ENCODE peak calls at places on chromosome 14, in six cellular contexts. One of them, this sample, is unnamed.

GRCh38 chr14:94665121-94665520 is 52.9 kb downstream of the SERPINA3 start:
- DNase-seq in AG09309: peak; percentile 71
- DNase-seq in BE2C: no peak
- DNase-seq in choroid plexus epithelial cell: peak; percentile 60
- DNase-seq in Caco-2: no peak
- DNase-seq in lung: no peak
- DNase-seq in this sample: peak; percentile 96

GRCh38 chr14:57391609-57392195 is 1.3 kb downstream of the NAA30 start:
- DNase-seq in AG09309: no peak
- DNase-seq in BE2C: no peak
- DNase-seq in choroid plexus epithelial cell: no peak
- DNase-seq in Caco-2: no peak
- DNase-seq in lung: no peak
- DNase-seq in this sample: no peak

GRCh38 chr14:37340353-37340752 is 142.6 kb downstream of the MIPOL1 start:
- DNase-seq in AG09309: no peak
- DNase-seq in BE2C: no peak
- DNase-seq in choroid plexus epithelial cell: no peak
- DNase-seq in Caco-2: peak; percentile 6
- DNase-seq in lung: no peak
- DNase-seq in this sample: no peak

GRCh38 chr14:45680531-45680930 is 427.5 kb upstream of the MIS18BP1 start:
- DNase-seq in AG09309: no peak
- DNase-seq in BE2C: no peak
- DNase-seq in choroid plexus epithelial cell: no peak
- DNase-seq in Caco-2: no peak
- DNase-seq in lung: no peak
- DNase-seq in this sample: no peak

GRCh38 chr14:96170961-96171592 is 33.6 kb upstream of the BDKRB2 start:
- DNase-seq in AG09309: no peak
- DNase-seq in BE2C: no peak
- DNase-seq in choroid plexus epithelial cell: no peak
- DNase-seq in Caco-2: no peak
- DNase-seq in lung: no peak
- DNase-seq in this sample: no peak

GRCh38 chr14:73728106-73729014 is 14.2 kb upstream of the PNMA1 start:
- DNase-seq in AG09309: no peak
- DNase-seq in BE2C: peak; percentile 87
- DNase-seq in choroid plexus epithelial cell: peak; percentile 82
- DNase-seq in Caco-2: peak; percentile 90
- DNase-seq in lung: peak; percentile 92
- DNase-seq in this sample: peak; percentile 87

GRCh38 chr14:91300957-91301356 is 56.5 kb upstream of the GPR68 start:
- DNase-seq in AG09309: no peak
- DNase-seq in BE2C: no peak
- DNase-seq in choroid plexus epithelial cell: no peak
- DNase-seq in Caco-2: no peak
- DNase-seq in lung: no peak
- DNase-seq in this sample: no peak

GRCh38 chr14:104367811-104368750 is 211.5 kb upstream of the C14orf180 start:
- DNase-seq in AG09309: no peak
- DNase-seq in BE2C: peak; percentile 70
- DNase-seq in choroid plexus epithelial cell: no peak
- DNase-seq in Caco-2: no peak
- DNase-seq in lung: no peak
- DNase-seq in this sample: no peak

GRCh38 chr14:64760146-64760755 is 56.0 kb downstream of the PLEKHG3 start:
- DNase-seq in AG09309: no peak
- DNase-seq in BE2C: peak; percentile 71
- DNase-seq in choroid plexus epithelial cell: peak; percentile 65
- DNase-seq in Caco-2: peak; percentile 69
- DNase-seq in lung: peak; percentile 60
- DNase-seq in this sample: peak; percentile 52

GRCh38 chr14:97539389-97539786 is 742.2 kb downstream of the VRK1 start:
- DNase-seq in AG09309: no peak
- DNase-seq in BE2C: no peak
- DNase-seq in choroid plexus epithelial cell: no peak
- DNase-seq in Caco-2: no peak
- DNase-seq in lung: no peak
- DNase-seq in this sample: no peak

GRCh38 chr14:65928995-65929394 is 516.5 kb downstream of the FUT8 start:
- DNase-seq in AG09309: no peak
- DNase-seq in BE2C: no peak
- DNase-seq in choroid plexus epithelial cell: no peak
- DNase-seq in Caco-2: no peak
- DNase-seq in lung: no peak
- DNase-seq in this sample: no peak

GRCh38 chr14:61558271-61558670 is 137.0 kb upstream of the HIF1A start:
- DNase-seq in AG09309: no peak
- DNase-seq in BE2C: peak; percentile 45
- DNase-seq in choroid plexus epithelial cell: peak; percentile 86
- DNase-seq in Caco-2: no peak
- DNase-seq in lung: no peak
- DNase-seq in this sample: no peak

GRCh38 chr14:64938972-64939816 is 3.4 kb downstream of the GPX2 start:
- DNase-seq in AG09309: no peak
- DNase-seq in BE2C: no peak
- DNase-seq in choroid plexus epithelial cell: no peak
- DNase-seq in Caco-2: peak; percentile 24
- DNase-seq in lung: peak; percentile 21
- DNase-seq in this sample: no peak

GRCh38 chr14:35991356-35991755 is 165.2 kb downstream of the BRMS1L start:
- DNase-seq in AG09309: no peak
- DNase-seq in BE2C: no peak
- DNase-seq in choroid plexus epithelial cell: no peak
- DNase-seq in Caco-2: no peak
- DNase-seq in lung: no peak
- DNase-seq in this sample: no peak

GRCh38 chr14:57293851-57294837 is 25.4 kb downstream of the AP5M1 start:
- DNase-seq in AG09309: no peak
- DNase-seq in BE2C: no peak
- DNase-seq in choroid plexus epithelial cell: peak; percentile 54
- DNase-seq in Caco-2: no peak
- DNase-seq in lung: no peak
- DNase-seq in this sample: peak; percentile 49

GRCh38 chr14:69424139-69424923 is 25.8 kb downstream of the SLC39A9 start:
- DNase-seq in AG09309: no peak
- DNase-seq in BE2C: no peak
- DNase-seq in choroid plexus epithelial cell: peak; percentile 45
- DNase-seq in Caco-2: no peak
- DNase-seq in lung: no peak
- DNase-seq in this sample: peak; percentile 40

GRCh38 chr14:19911114-19911513 is 9.3 kb upstream of the OR4K5 start:
- DNase-seq in AG09309: no peak
- DNase-seq in BE2C: no peak
- DNase-seq in choroid plexus epithelial cell: no peak
- DNase-seq in Caco-2: no peak
- DNase-seq in lung: no peak
- DNase-seq in this sample: no peak

GRCh38 chr14:94481468-94482131 is 5.6 kb upstream of the SERPINA9 start:
- DNase-seq in AG09309: no peak
- DNase-seq in BE2C: no peak
- DNase-seq in choroid plexus epithelial cell: no peak
- DNase-seq in Caco-2: no peak
- DNase-seq in lung: no peak
- DNase-seq in this sample: peak; percentile 66

GRCh38 chr14:61149896-61150295 is 131.2 kb downstream of the TMEM30B start:
- DNase-seq in AG09309: no peak
- DNase-seq in BE2C: no peak
- DNase-seq in choroid plexus epithelial cell: no peak
- DNase-seq in Caco-2: no peak
- DNase-seq in lung: no peak
- DNase-seq in this sample: no peak

GRCh38 chr14:95398630-95399547 is 79.2 kb upstream of the CLMN start:
- DNase-seq in AG09309: no peak
- DNase-seq in BE2C: no peak
- DNase-seq in choroid plexus epithelial cell: no peak
- DNase-seq in Caco-2: no peak
- DNase-seq in lung: no peak
- DNase-seq in this sample: no peak

GRCh38 chr14:101508196-101508947 is 52.9 kb upstream of the DIO3 start:
- DNase-seq in AG09309: no peak
- DNase-seq in BE2C: no peak
- DNase-seq in choroid plexus epithelial cell: no peak
- DNase-seq in Caco-2: no peak
- DNase-seq in lung: no peak
- DNase-seq in this sample: no peak

GRCh38 chr14:92430686-92431085 is 82.9 kb upstream of the RIN3 start:
- DNase-seq in AG09309: no peak
- DNase-seq in BE2C: no peak
- DNase-seq in choroid plexus epithelial cell: no peak
- DNase-seq in Caco-2: no peak
- DNase-seq in lung: no peak
- DNase-seq in this sample: no peak

GRCh38 chr14:87170179-87170578 is 822.8 kb downstream of the GALC start:
- DNase-seq in AG09309: no peak
- DNase-seq in BE2C: no peak
- DNase-seq in choroid plexus epithelial cell: peak; percentile 11
- DNase-seq in Caco-2: no peak
- DNase-seq in lung: no peak
- DNase-seq in this sample: no peak

GRCh38 chr14:93343797-93344196 is 3.2 kb upstream of the COX8C start:
- DNase-seq in AG09309: no peak
- DNase-seq in BE2C: no peak
- DNase-seq in choroid plexus epithelial cell: no peak
- DNase-seq in Caco-2: no peak
- DNase-seq in lung: no peak
- DNase-seq in this sample: no peak

GRCh38 chr14:101072945-101073597 is 169.5 kb upstream of the RTL1 start:
- DNase-seq in AG09309: peak; percentile 87
- DNase-seq in BE2C: peak; percentile 95
- DNase-seq in choroid plexus epithelial cell: peak; percentile 95
- DNase-seq in Caco-2: peak; percentile 62
- DNase-seq in lung: peak; percentile 29
- DNase-seq in this sample: peak; percentile 92

GRCh38 chr14:36580856-36581831 is 1.3 kb downstream of the NKX2-8 start:
- DNase-seq in AG09309: no peak
- DNase-seq in BE2C: no peak
- DNase-seq in choroid plexus epithelial cell: peak; percentile 33
- DNase-seq in Caco-2: peak; percentile 46
- DNase-seq in lung: no peak
- DNase-seq in this sample: peak; percentile 27

DNA sequence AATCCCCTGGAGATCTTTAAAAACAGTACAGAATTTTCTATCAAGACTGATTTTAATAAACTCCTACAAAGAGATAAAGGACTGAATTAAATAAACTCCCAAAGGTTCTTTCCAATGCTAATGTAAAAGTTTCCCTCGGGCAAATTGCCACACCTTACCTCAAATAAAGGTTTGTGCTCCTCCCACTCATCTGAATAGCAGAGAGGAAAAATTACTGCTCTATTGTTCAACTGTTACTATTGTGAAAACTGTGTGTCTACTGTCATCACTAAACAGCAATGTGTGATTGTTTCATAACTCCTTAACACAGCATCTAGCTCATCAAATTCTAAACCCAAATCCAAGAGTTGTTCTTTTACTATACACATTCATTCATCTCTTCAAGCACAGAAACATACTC is 3.2 kb downstream of the SPTLC2 start:
- DNase-seq in AG09309: no peak
- DNase-seq in BE2C: no peak
- DNase-seq in choroid plexus epithelial cell: no peak
- DNase-seq in Caco-2: no peak
- DNase-seq in lung: no peak
- DNase-seq in this sample: peak; percentile 6
- H3K4me3 ChIP-seq in AG09309: no peak overlapping the region
- H3K4me3 ChIP-seq in BE2C: no peak overlapping the region
- H3K4me3 ChIP-seq in choroid plexus epithelial cell: no peak overlapping the region
- H3K4me3 ChIP-seq in Caco-2: no peak overlapping the region
- H3K4me3 ChIP-seq in lung: no peak overlapping the region
- H3K4me3 ChIP-seq in this sample: no peak overlapping the region

GRCh38 chr14:105568859-105569766 is 42.7 kb downstream of the TMEM121 start:
- DNase-seq in AG09309: no peak
- DNase-seq in BE2C: no peak
- DNase-seq in choroid plexus epithelial cell: no peak
- DNase-seq in Caco-2: no peak
- DNase-seq in lung: no peak
- DNase-seq in this sample: no peak
- H3K4me3 ChIP-seq in AG09309: no peak overlapping the region
- H3K4me3 ChIP-seq in BE2C: no peak overlapping the region
- H3K4me3 ChIP-seq in choroid plexus epithelial cell: no peak overlapping the region
- H3K4me3 ChIP-seq in Caco-2: no peak overlapping the region
- H3K4me3 ChIP-seq in lung: no peak overlapping the region
- H3K4me3 ChIP-seq in this sample: no peak overlapping the region

DNA sequence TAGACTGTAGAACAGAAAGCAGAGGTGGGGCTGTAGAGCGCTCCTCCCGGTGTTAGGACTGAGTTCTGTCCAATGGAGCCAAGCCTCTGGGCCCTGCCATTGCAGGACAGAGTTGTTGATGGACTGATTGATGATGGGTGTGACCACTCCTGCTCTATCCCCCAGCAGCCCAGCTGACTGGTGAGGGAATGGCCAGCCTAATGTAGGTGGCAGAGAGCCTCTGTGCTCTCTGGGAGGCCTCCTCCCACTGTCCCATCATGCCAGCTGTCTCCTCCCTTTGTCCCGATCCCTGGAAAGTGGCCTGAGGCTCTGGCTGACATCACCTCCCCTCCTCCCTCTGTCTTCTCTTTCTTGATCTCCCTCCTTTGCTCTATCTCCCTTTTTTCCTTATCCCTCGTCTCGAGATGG is 804 bp downstream of the EFS start:
- DNase-seq in AG09309: no peak
- DNase-seq in BE2C: no peak
- DNase-seq in choroid plexus epithelial cell: no peak
- DNase-seq in Caco-2: no peak
- DNase-seq in lung: no peak
- DNase-seq in this sample: no peak
- H3K4me3 ChIP-seq in AG09309: peak overlapping the region; percentile 53
- H3K4me3 ChIP-seq in BE2C: no peak overlapping the region
- H3K4me3 ChIP-seq in choroid plexus epithelial cell: peak overlapping the region; percentile 58
- H3K4me3 ChIP-seq in Caco-2: no peak overlapping the region
- H3K4me3 ChIP-seq in lung: peak overlapping the region; percentile 32
- H3K4me3 ChIP-seq in this sample: peak overlapping the region; percentile 48

DNA sequence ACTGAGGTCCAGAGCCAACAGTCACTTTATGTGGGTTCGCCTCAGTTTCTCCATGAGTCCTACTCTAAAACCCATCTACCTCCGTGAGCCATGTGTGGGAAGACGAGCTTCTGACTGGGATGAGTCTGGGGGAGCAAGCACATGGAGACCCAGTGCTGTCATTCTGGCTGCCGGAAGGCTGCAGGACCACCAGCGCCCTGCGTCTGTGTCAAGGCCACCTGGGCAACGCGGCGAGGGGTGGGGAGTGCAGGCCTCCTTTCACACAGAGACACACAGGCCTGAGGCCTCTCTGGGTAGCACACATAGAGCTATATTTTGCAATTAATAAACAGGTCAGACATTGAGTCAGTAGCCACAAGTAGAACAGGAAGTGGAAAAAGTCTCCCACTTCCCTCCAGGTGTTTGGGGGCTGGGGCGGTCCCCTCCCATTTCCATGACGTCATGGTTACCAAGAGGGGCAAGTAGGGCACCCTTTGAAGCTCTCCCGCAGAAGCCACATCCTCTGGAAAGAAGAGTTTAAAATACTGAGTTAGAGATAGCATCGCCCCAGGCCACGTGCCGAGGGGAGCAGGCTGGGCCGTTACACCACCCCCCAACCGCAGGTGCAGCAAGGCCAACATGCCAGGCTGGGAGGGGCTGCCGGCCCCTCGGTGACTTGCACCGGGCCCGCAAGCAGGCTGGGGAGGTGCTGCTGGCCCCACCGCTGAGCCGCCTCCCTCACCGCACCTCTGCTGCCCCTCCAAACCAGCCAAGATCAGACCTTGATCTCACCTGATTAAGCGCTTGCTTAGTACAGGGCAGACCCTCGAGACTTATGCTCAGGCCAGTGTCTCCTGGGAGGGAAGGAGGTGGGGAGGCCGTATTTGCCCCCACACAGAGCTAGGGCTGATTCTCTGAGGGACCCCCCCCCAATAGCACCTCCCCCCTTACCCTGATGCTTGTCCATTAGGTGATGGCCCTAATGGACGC is 32.7 kb downstream of the DAD1 start:
- DNase-seq in AG09309: no peak
- DNase-seq in BE2C: no peak
- DNase-seq in choroid plexus epithelial cell: peak; percentile 93
- DNase-seq in Caco-2: no peak
- DNase-seq in lung: peak; percentile 62
- DNase-seq in this sample: peak; percentile 50
- H3K4me3 ChIP-seq in AG09309: no peak overlapping the region
- H3K4me3 ChIP-seq in BE2C: peak overlapping the region; percentile 43
- H3K4me3 ChIP-seq in choroid plexus epithelial cell: no peak overlapping the region
- H3K4me3 ChIP-seq in Caco-2: no peak overlapping the region
- H3K4me3 ChIP-seq in lung: no peak overlapping the region
- H3K4me3 ChIP-seq in this sample: no peak overlapping the region

This sample was measured in cardiac fibroblast.